ENCODE peak calls at places on chromosomes 6 and 20, in four cellular contexts. J is CD8-positive, alpha-beta T cell; P is HepG2; B is thoracic aorta. O is an unnamed sample.
A peak's percentile ranks its signal among the peaks of the same experiment; 100 is the strongest.

GRCh38 chr6:37008484-37009186 is 3.2 kb downstream of the FGD2 start:
- DNase-seq in J (no peak), P (no peak), B (no peak), O (no peak)

GRCh38 chr20:63290677-63291472 is 2.1 kb upstream of the COL20A1 start:
- DNase-seq in J (peak; percentile 43), B (no peak), P (peak; percentile 41), O (peak; percentile 46)

GRCh38 chr6:62324817-62325216 is 38.8 kb upstream of the KHDRBS2 start:
- DNase-seq in P (no peak), J (no peak), B (no peak), O (no peak)

GRCh38 chr6:111472933-111473435 is 10.0 kb downstream of the REV3L start:
- DNase-seq in B (no peak), J (no peak), P (no peak), O (peak; percentile 45)

GRCh38 chr6:100663219-100663863 is 198.6 kb upstream of the SIM1 start:
- DNase-seq in J (no peak), P (peak; percentile 43), B (no peak), O (no peak)

GRCh38 chr6:41272591-41273175 is 13.8 kb downstream of the TREM1 start:
- DNase-seq in J (no peak), B (no peak), P (no peak), O (no peak)

GRCh38 chr6:129708496-129709216 is 1.3 kb downstream of the ARHGAP18 start:
- DNase-seq in J (no peak), B (no peak), P (no peak), O (no peak)

GRCh38 chr20:18390201-18390600 is 76.6 kb downstream of the DZANK1 start:
- DNase-seq in J (no peak), P (no peak), B (no peak), O (no peak)

GRCh38 chr6:93177451-93177850 is 241.9 kb downstream of the EPHA7 start:
- DNase-seq in P (no peak), J (no peak), B (no peak), O (no peak)

GRCh38 chr6:169905041-169905807 is 153.8 kb downstream of the ERMARD start:
- DNase-seq in J (no peak), B (no peak), P (no peak), O (no peak)

GRCh38 chr6:77021232-77021631 is 442.1 kb downstream of the HTR1B start:
- DNase-seq in J (no peak), P (no peak), B (no peak), O (no peak)

GRCh38 chr6:27296106-27296783 is 15.8 kb downstream of the POM121L2 start:
- DNase-seq in B (no peak), P (no peak), J (no peak), O (no peak)
- H3K4me3 ChIP-seq in B (no peak overlapping the region), P (peak overlapping the region; percentile 63), J (no peak overlapping the region), O (no peak overlapping the region)

GRCh38 chr6:53651149-53651763 is 14.3 kb downstream of the KLHL31 start:
- DNase-seq in J (peak; percentile 46), P (peak; percentile 89), B (no peak), O (peak; percentile 86)
- H3K4me1 ChIP-seq in J (peaks cover 34% of the 10 kb centered on the region), P (peaks cover 27% of the 10 kb centered on the region), B (no peaks in the 10 kb centered on the region), O (peaks cover 30% of the 10 kb centered on the region)

GRCh38 chr20:50628853-50629674 is 62.3 kb downstream of the RIPOR3 start:
- DNase-seq in B (no peak), J (no peak), P (no peak), O (no peak)
- H3K4me3 ChIP-seq in B (no peak overlapping the region), J (no peak overlapping the region), P (no peak overlapping the region), O (no peak overlapping the region)

GRCh38 chr6:32163559-32164258 is 686 bp upstream of the EGFL8 start:
- DNase-seq in B (no peak), J (no peak), P (no peak), O (no peak)
- H3K4me1 ChIP-seq in B (no peaks in the 10 kb centered on the region), J (no peaks in the 10 kb centered on the region), P (no peaks in the 10 kb centered on the region), O (no peaks in the 10 kb centered on the region)

GRCh38 chr6:68634503-68635411 is at the start of gene ADGRB3:
- DNase-seq in B (peak; percentile 44), P (peak; percentile 28), J (no peak), O (peak; percentile 37)

GRCh38 chr6:68637782-68638181 is 2.7 kb downstream of the ADGRB3 start:
- DNase-seq in J (no peak), P (no peak), B (no peak), O (no peak)

GRCh38 chr6:68636710-68637470 is 1.8 kb downstream of the ADGRB3 start:
- DNase-seq in J (no peak), P (no peak), B (no peak), O (no peak)

GRCh38 chr6:68635412-68635705 is 277 bp downstream of the ADGRB3 start:
- DNase-seq in B (no peak), P (no peak), J (no peak), O (no peak)

DNA sequence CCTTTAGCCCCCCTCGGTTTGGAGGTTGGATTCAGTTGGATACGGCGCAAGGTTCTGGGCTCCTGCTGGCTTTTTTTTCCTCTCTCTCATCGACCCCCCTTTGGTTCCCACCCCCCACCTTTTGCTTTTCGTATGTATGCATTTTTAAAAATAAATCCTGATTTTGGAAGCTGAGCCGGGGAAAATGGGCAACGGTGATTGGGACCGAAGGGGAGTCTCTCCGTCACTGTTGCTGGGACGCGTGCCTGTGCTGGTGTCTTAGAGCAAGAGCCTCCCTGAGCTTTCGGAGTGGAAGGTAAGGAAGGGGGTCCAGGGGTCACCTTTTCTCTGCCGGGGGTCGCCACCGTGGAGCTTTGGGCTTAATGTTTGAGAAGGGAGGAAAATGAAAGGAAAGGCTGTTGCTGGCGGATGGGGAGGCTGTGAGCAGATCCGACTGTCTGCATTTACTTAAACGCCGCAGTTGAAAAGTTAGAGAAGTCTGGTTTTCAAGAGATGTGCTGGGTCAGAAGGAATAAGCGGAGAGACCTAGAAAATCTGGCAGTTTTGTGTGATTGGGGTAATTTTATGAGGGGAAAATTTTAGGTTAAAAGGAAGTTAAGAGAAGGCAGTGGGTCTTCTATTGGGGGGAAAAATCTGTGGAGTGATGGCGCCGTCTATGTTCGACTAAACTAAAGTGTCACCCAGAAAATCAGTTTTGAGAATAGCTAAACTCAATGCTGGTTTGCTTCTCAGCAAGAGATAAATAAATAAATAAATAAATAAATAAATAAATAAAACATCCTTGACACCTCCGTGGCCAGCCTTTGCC is 828 bp downstream of the ADGRB3 start:
- DNase-seq in B (no peak), P (no peak), J (no peak), O (no peak)
- H3K4me3 ChIP-seq in B (peak overlapping the region; percentile 86), P (peak overlapping the region; percentile 47), J (peak overlapping the region; percentile 28), O (no peak overlapping the region)

DNA sequence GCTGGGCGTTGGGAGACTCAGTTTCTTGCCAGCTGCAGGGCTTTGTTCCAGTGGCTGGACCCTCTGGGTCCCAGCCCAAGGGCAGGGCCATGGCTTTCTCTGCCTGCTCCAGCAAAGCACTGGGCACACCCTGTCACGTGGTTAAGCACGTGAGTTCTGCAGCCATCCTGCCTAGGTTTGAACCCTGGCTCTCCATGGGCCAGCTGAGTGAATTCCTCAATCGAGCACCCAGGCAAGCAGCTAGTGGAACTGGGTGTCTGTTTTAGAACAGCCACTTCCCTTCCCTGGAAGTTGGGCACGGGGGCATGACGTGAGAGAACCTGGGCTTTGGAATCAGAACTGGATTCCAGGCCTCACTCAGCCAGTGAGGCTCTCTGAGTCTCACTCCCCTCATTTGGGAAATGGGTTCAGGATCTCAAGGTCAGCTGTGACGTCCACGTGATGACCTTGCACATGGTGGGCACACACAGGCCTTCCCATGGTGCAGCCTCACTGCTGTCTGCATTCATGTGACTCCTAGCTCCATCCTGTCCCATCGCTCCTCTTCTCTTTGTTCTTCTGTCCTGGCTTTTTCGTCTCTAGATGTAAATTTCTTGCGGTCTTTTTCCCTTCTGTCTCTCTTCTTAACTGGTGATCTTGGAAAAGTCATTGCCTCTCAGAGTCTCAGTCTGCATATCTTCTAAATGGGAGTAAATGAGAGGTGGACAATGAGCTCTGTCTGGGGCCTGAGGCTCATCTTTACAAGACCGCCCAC is 45.9 kb downstream of the NOL4L start:
- DNase-seq in P (no peak), J (no peak), B (no peak), O (no peak)
- H3K4me1 ChIP-seq in P (peaks cover 93% of the 10 kb centered on the region), J (peaks cover 89% of the 10 kb centered on the region), B (peaks cover 5% of the 10 kb centered on the region), O (peaks cover 90% of the 10 kb centered on the region)